ENCODE peak calls at places on chromosomes 6 and 20, in five cellular contexts. R is activated CD8-positive, alpha-beta memory T cell treated with anti-CD3 and anti-CD28 coated beads for 1 hour; C is NCI-H2029; Y is HCT116; M is NCI-H146. H is an unnamed sample.

GRCh38 chr6:5116243-5116991 is 31.3 kb downstream of the PPP1R3G start:
- DNase-seq in Y (no peak), C (no peak), M (no peak), R (no peak), H (no peak)

GRCh38 chr6:157317129-157317814 is 6.0 kb downstream of the TMEM242 start:
- DNase-seq in C (no peak), Y (peak), R (no peak), M (no peak), H (peak)

GRCh38 chr6:34094474-34095135 is 51.3 kb downstream of the GRM4 start:
- DNase-seq in Y (no peak), M (peak), R (no peak), C (peak), H (no peak)

GRCh38 chr20:45138451-45139300 is 14.4 kb upstream of the WFDC12 start:
- DNase-seq in M (peak), Y (peak), R (no peak), C (peak), H (peak)

GRCh38 chr6:39815356-39815755 is 23.2 kb downstream of the DAAM2 start:
- DNase-seq in R (no peak), M (no peak), Y (no peak), C (no peak), H (no peak)

GRCh38 chr6:119672725-119673124 is 323.2 kb upstream of the MAN1A1 start:
- DNase-seq in Y (no peak), C (no peak), M (no peak), R (no peak), H (no peak)

GRCh38 chr20:58213112-58213511 is 15.3 kb downstream of the ANKRD60 start:
- DNase-seq in R (no peak), M (peak), C (no peak), Y (no peak), H (no peak)

GRCh38 chr6:141451508-141452353 is 681.0 kb upstream of the GJE1 start:
- DNase-seq in M (no peak), C (no peak), Y (peak), R (no peak), H (no peak)

GRCh38 chr6:87772597-87773530 is 70.8 kb upstream of the AKIRIN2 start:
- DNase-seq in C (no peak), Y (no peak), R (no peak), M (peak), H (no peak)

GRCh38 chr20:829531-829930 is 4.0 kb upstream of the FAM110A start:
- DNase-seq in M (no peak), C (no peak), Y (no peak), R (no peak), H (no peak)

H was measured in HTR-8/SVneo.